ENCODE peak calls at places on chromosome 6, in nine cellular contexts. H is GM23338, G is SK-N-SH, S is endothelial cell of umbilical vein, B is spleen, O is H1, E is breast epithelium, J is upper lobe of left lung, K is vagina. Z is an unnamed sample.

GRCh38 chr6:34152806-34153565 is 7.1 kb upstream of the GRM4 start:
- DNase-seq in E (peak), K (no peak), G (peak), B (peak), J (no peak), O (peak), S (no peak), H (no peak), Z (no peak)

GRCh38 chr6:149925253-149925973 is 2.5 kb upstream of the RAET1G start:
- DNase-seq in K (peak), J (peak), G (peak), S (peak), O (peak), E (no peak), B (peak), H (peak), Z (no peak)

GRCh38 chr6:169921853-169922779 is 170.7 kb downstream of the ERMARD start:
- DNase-seq in J (no peak), G (no peak), B (peak), K (no peak), O (no peak), H (no peak), E (no peak), S (no peak), Z (no peak)

GRCh38 chr6:146526192-146526591 is 17.4 kb upstream of the RAB32 start:
- DNase-seq in G (no peak), S (peak), E (no peak), K (no peak), J (no peak), B (no peak), H (no peak), O (no peak), Z (no peak)

GRCh38 chr6:7119272-7119801 is 11.6 kb downstream of the RREB1 start:
- DNase-seq in J (no peak), H (no peak), S (no peak), B (no peak), E (no peak), G (no peak), O (no peak), K (no peak), Z (no peak)

GRCh38 chr6:13238640-13239216 is 89.6 kb downstream of the TBC1D7 start:
- DNase-seq in B (no peak), O (no peak), J (no peak), K (no peak), G (no peak), E (no peak), H (no peak), S (no peak), Z (no peak)

GRCh38 chr6:158847012-158847529 is 27.9 kb upstream of the EZR start:
- DNase-seq in H (no peak), J (no peak), O (no peak), G (no peak), K (no peak), S (no peak), E (no peak), B (no peak), Z (no peak)

GRCh38 chr6:16800942-16801341 is 39.7 kb upstream of the ATXN1 start:
- DNase-seq in G (no peak), H (no peak), J (no peak), K (no peak), B (no peak), E (no peak), S (no peak), O (no peak), Z (no peak)

GRCh38 chr6:136921936-136922679 is at the start of gene SLC35D3:
- DNase-seq in J (no peak), K (no peak), B (peak), O (peak), G (peak), S (peak), H (peak), E (no peak), Z (no peak)

GRCh38 chr6:33936911-33937310 is 133.1 kb upstream of the MLN start:
- DNase-seq in J (no peak), G (no peak), S (peak), H (no peak), K (no peak), O (no peak), E (no peak), B (no peak), Z (no peak)

GRCh38 chr6:106124015-106124414 is 37.9 kb downstream of the PRDM1 start:
- DNase-seq in J (no peak), B (no peak), S (no peak), E (no peak), O (no peak), G (no peak), H (no peak), K (no peak), Z (no peak)

GRCh38 chr6:33692078-33692759 is 19.3 kb downstream of the UQCC2 start:
- DNase-seq in H (peak), E (no peak), B (no peak), K (no peak), O (no peak), J (no peak), G (no peak), S (no peak), Z (no peak)

GRCh38 chr6:170292111-170292777 is 1.4 kb upstream of the DLL1 start:
- DNase-seq in S (peak), K (peak), B (peak), G (peak), E (no peak), H (peak), O (peak), J (no peak), Z (no peak)

GRCh38 chr6:27128796-27129094 is 118.8 kb upstream of the PRSS16 start:
- DNase-seq in S (no peak), E (no peak), B (no peak), G (no peak), O (no peak), J (no peak), H (no peak), K (no peak), Z (no peak)

GRCh38 chr6:54775586-54775985 is 71.0 kb upstream of the FAM83B start:
- DNase-seq in H (no peak), E (no peak), B (no peak), K (no peak), S (no peak), J (no peak), G (no peak), O (no peak), Z (no peak)

GRCh38 chr6:169592558-169592957 is 109.3 kb downstream of the WDR27 start:
- DNase-seq in K (no peak), O (no peak), E (no peak), J (no peak), S (no peak), B (no peak), G (no peak), H (no peak), Z (no peak)

GRCh38 chr6:162854228-162854627 is 126.5 kb downstream of the PACRG start:
- DNase-seq in E (no peak), S (no peak), O (no peak), J (no peak), H (no peak), B (no peak), G (no peak), K (no peak), Z (no peak)

GRCh38 chr6:42026540-42026939 is 23.8 kb upstream of the TAF8 start:
- DNase-seq in J (no peak), B (peak), O (no peak), G (no peak), K (no peak), E (no peak), S (no peak), H (no peak), Z (no peak)

GRCh38 chr6:100203391-100203790 is 209.4 kb upstream of the MCHR2 start:
- DNase-seq in J (no peak), G (no peak), E (no peak), H (no peak), O (no peak), S (no peak), K (no peak), B (no peak), Z (no peak)

GRCh38 chr6:72552938-72553337 is 68.9 kb upstream of the KCNQ5 start:
- DNase-seq in S (no peak), K (no peak), E (no peak), B (no peak), H (no peak), G (no peak), O (no peak), J (no peak), Z (no peak)

GRCh38 chr6:107789361-107789760 is 34.8 kb downstream of the SCML4 start:
- DNase-seq in K (no peak), E (no peak), J (no peak), G (no peak), B (no peak), H (no peak), S (no peak), O (peak), Z (no peak)

GRCh38 chr6:107784669-107785068 is 39.4 kb downstream of the SCML4 start:
- DNase-seq in S (no peak), H (no peak), E (no peak), O (peak), G (no peak), K (no peak), B (no peak), J (no peak), Z (no peak)

GRCh38 chr6:107787589-107787960 is 36.5 kb downstream of the SCML4 start:
- DNase-seq in J (no peak), S (no peak), E (no peak), K (no peak), B (no peak), G (no peak), O (no peak), H (no peak), Z (no peak)

GRCh38 chr6:107786179-107786578 is 37.9 kb downstream of the SCML4 start:
- DNase-seq in J (no peak), O (peak), G (no peak), B (no peak), E (no peak), K (peak), S (no peak), H (no peak), Z (no peak)

GRCh38 chr6:107786709-107787588 is 37.2 kb downstream of the SCML4 start:
- DNase-seq in J (no peak), G (no peak), E (no peak), K (peak), O (peak), S (no peak), B (peak), H (no peak), Z (peak)
- H3K27ac ChIP-seq in J (no peak), G (no peak), E (no peak), K (no peak), O (no peak), S (no peak), B (peak), H (no peak), Z (no peak)

DNA sequence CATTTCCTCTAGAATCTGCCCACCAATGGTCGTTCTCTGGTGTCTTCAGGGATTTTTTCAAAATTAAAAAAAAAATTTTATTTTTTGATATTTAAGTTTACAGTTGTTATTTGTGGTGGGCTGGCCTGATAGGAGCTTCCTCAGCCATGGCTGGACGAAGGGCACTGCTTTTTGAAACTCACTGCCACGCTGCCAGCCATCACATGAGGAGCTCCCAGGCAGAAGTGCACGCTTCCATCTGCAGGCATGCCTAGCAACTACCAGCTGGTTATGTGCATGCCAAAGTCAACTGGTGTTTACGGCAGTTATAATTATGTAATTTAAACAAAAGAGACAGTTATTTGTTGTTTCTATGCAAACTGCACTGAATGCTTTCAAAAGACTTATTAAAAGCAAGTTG is 105.1 kb downstream of the IRF4 start:
- DNase-seq in J (no peak), G (no peak), S (no peak), O (no peak), B (no peak), K (no peak), H (no peak), E (no peak), Z (no peak)
- TF ChIP-seq POLR2AphosphoS5 in J (no peak), G (no peak), S (no peak), O (no peak), B (no peak), K (no peak), H (no peak), E (no peak), Z (no peak)

GRCh38 chr6:135014353-135014832 is 40.2 kb downstream of the HBS1L start:
- DNase-seq in H (no peak), J (no peak), K (no peak), E (no peak), B (no peak), O (no peak), S (no peak), G (no peak), Z (peak)
- H3K27ac ChIP-seq in H (no peak), J (no peak), K (no peak), E (no peak), B (no peak), O (no peak), S (no peak), G (no peak), Z (peak)

GRCh38 chr6:133590814-133591213 is 298.1 kb upstream of the TCF21 start:
- DNase-seq in O (no peak), K (no peak), J (no peak), G (no peak), H (no peak), B (no peak), S (no peak), E (no peak), Z (no peak)

GRCh38 chr6:133590196-133590595 is 298.7 kb upstream of the TCF21 start:
- DNase-seq in K (no peak), J (no peak), H (no peak), O (no peak), G (no peak), S (no peak), B (no peak), E (no peak), Z (no peak)

GRCh38 chr6:133594551-133594950 is 294.4 kb upstream of the TCF21 start:
- DNase-seq in J (no peak), K (no peak), B (no peak), E (no peak), G (no peak), H (no peak), S (no peak), O (no peak), Z (no peak)

GRCh38 chr6:133591330-133591729 is 297.6 kb upstream of the TCF21 start:
- DNase-seq in E (no peak), S (no peak), H (no peak), G (no peak), B (no peak), O (no peak), K (no peak), J (no peak), Z (no peak)

GRCh38 chr6:133595076-133595868 is 293.6 kb upstream of the TCF21 start:
- DNase-seq in K (no peak), S (no peak), J (no peak), B (no peak), G (no peak), O (no peak), H (no peak), E (no peak), Z (no peak)
- TF ChIP-seq POLR2AphosphoS5 in K (peak), S (no peak), J (no peak), B (no peak), G (no peak), O (no peak), H (no peak), E (no peak), Z (no peak)

Z was measured in GM12878.